ENCODE peak calls at places on chromosomes 16 and 17, in five cellular contexts. H, M, S, A and E are unnamed samples.

GRCh38 chr17:50155115-50155819 is 4.8 kb upstream of the PPP1R9B start:
- DNase-seq in M (no peak), A (no peak), H (no peak), S (peak; percentile 50), E (no peak)

GRCh38 chr17:76943781-76944213 is 75.6 kb downstream of the MGAT5B start:
- DNase-seq in A (no peak), H (no peak), S (no peak), M (no peak), E (no peak)

GRCh38 chr16:9797306-9797705 is 384.9 kb downstream of the GRIN2A start:
- DNase-seq in M (no peak), H (peak; percentile 63), S (no peak), A (no peak), E (no peak)

GRCh38 chr17:64938925-64939474 is 19.7 kb upstream of the LRRC37A3 start:
- DNase-seq in M (peak; percentile 85), A (peak; percentile 88), H (peak; percentile 67), S (peak; percentile 37), E (no peak)

GRCh38 chr17:32265192-32265895 is at the start of gene RHBDL3:
- DNase-seq in H (no peak), M (no peak), S (no peak), A (no peak), E (no peak)

GRCh38 chr16:12602811-12603698 is 200.6 kb downstream of the CPPED1 start:
- DNase-seq in A (peak; percentile 7), M (no peak), S (no peak), H (no peak), E (no peak)

GRCh38 chr17:76540381-76541300 is 797 bp downstream of the PRCD start:
- DNase-seq in M (peak; percentile 88), S (peak; percentile 98), A (peak; percentile 100), H (peak; percentile 90), E (peak; percentile 87)

GRCh38 chr17:75517277-75517865 is 1.0 kb downstream of the TSEN54 start:
- DNase-seq in H (no peak), S (peak; percentile 9), A (peak; percentile 71), M (no peak), E (no peak)

GRCh38 chr17:61316633-61317032 is 83.0 kb upstream of the TBX2 start:
- DNase-seq in M (no peak), H (no peak), A (no peak), S (no peak), E (no peak)

GRCh38 chr16:52812945-52813556 is 239.6 kb downstream of the CHD9NB start:
- DNase-seq in A (no peak), H (peak; percentile 66), S (peak; percentile 57), M (no peak), E (no peak)

GRCh38 chr17:32536736-32537646 is 50.2 kb downstream of the CDK5R1 start:
- DNase-seq in S (peak; percentile 88), M (no peak), H (peak; percentile 9), A (no peak), E (no peak)

GRCh38 chr16:55868980-55869379 is 6.2 kb downstream of the CES5A start:
- DNase-seq in H (no peak), A (no peak), M (no peak), S (no peak), E (no peak)

GRCh38 chr16:76531236-76531635 is 254.0 kb downstream of the CNTNAP4 start:
- DNase-seq in H (no peak), M (no peak), S (no peak), A (no peak), E (no peak)

GRCh38 chr17:76539631-76540271 is at the start of gene PRCD:
- DNase-seq in M (no peak), H (no peak), S (peak; percentile 34), A (peak; percentile 58), E (no peak)

GRCh38 chr16:23907457-23907902 is 71.7 kb downstream of the PRKCB start:
- DNase-seq in H (no peak), S (no peak), A (no peak), M (no peak), E (no peak)

GRCh38 chr16:85750827-85751641 is at the start of gene C16orf74:
- DNase-seq in H (peak; percentile 82), S (peak; percentile 57), A (no peak), M (no peak), E (no peak)

GRCh38 chr16:49356728-49357488 is 16.7 kb upstream of the C16orf78 start:
- DNase-seq in S (no peak), A (no peak), H (no peak), M (no peak), E (no peak)

GRCh38 chr17:6548578-6549330 is 7.6 kb downstream of the PITPNM3 start:
- DNase-seq in A (no peak), S (no peak), M (no peak), H (no peak), E (no peak)

GRCh38 chr17:58710948-58711552 is 18.6 kb downstream of the RAD51C start:
- DNase-seq in M (peak; percentile 54), H (peak; percentile 91), S (peak; percentile 60), A (no peak), E (peak; percentile 46)

GRCh38 chr16:53429221-53429943 is 4.9 kb upstream of the RBL2 start:
- DNase-seq in H (peak; percentile 92), A (no peak), S (peak; percentile 79), M (no peak), E (no peak)

GRCh38 chr16:72474511-72475123 is 302.7 kb upstream of the PMFBP1 start:
- DNase-seq in A (no peak), M (no peak), S (peak; percentile 91), H (peak; percentile 19), E (no peak)

GRCh38 chr17:65170839-65171238 is 33.7 kb downstream of the RGS9 start:
- DNase-seq in A (no peak), M (no peak), S (peak; percentile 60), H (no peak), E (no peak)

GRCh38 chr17:77498875-77499698 is 358.3 kb downstream of the SEC14L1 start:
- DNase-seq in A (no peak), H (no peak), S (no peak), M (no peak), E (no peak)

DNA sequence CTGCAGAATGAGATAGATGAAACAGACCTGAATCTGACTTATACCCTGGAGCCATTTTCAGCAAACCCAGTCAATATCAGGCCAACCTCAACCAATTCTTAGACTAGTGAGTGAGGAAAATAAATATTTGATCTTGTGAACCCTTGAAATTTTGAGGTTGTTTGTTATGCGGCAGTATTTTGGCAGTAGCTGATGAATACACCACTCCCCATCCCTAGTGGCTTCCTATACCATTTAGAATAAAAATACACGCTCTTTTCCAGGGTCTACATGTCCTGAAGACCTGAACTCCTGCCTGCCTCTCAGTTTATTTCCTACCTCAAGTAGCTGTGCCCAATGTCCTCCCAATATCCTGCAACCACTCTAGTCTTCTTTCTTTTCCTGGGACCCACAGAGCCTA is 647.3 kb downstream of the WWOX start:
- DNase-seq in M (no peak), S (no peak), H (no peak), A (no peak), E (no peak)
- H2BK12ac ChIP-seq in M (no peak overlapping the region), S (no peak overlapping the region), H (no peak overlapping the region), A (no peak overlapping the region), E (no peak overlapping the region)

DNA sequence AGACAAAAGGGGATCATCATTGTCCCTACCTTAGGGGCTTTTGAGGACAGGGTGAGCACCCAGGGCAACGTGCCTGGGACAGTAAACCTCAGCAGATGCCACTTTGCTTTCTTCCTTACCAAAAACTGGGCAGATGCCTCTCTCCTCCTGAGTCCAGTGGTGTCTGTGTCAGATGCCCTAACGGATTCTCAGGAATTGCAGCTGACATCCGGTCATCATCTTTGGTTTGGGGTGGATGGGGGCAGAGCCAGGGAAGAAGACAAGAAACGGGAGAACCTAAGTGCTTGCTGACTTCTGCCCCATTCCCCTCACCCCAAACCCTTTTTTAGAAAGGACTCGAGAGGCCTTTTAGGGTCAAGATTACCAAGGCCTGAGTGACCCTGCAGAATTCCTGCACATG is 187.5 kb downstream of the MSI2 start:
- DNase-seq in S (no peak), A (no peak), M (no peak), H (no peak), E (no peak)
- H3K9ac ChIP-seq in S (no peak overlapping the region), A (no peak overlapping the region), M (no peak overlapping the region), H (no peak overlapping the region), E (no peak overlapping the region)

GRCh38 chr16:79869304-79870015 is 268.9 kb upstream of the MAF start:
- DNase-seq in S (no peak), A (no peak), H (no peak), M (no peak), E (no peak)
- H2BK12ac ChIP-seq in S (no peak overlapping the region), A (no peak overlapping the region), H (no peak overlapping the region), M (no peak overlapping the region), E (no peak overlapping the region)

DNA sequence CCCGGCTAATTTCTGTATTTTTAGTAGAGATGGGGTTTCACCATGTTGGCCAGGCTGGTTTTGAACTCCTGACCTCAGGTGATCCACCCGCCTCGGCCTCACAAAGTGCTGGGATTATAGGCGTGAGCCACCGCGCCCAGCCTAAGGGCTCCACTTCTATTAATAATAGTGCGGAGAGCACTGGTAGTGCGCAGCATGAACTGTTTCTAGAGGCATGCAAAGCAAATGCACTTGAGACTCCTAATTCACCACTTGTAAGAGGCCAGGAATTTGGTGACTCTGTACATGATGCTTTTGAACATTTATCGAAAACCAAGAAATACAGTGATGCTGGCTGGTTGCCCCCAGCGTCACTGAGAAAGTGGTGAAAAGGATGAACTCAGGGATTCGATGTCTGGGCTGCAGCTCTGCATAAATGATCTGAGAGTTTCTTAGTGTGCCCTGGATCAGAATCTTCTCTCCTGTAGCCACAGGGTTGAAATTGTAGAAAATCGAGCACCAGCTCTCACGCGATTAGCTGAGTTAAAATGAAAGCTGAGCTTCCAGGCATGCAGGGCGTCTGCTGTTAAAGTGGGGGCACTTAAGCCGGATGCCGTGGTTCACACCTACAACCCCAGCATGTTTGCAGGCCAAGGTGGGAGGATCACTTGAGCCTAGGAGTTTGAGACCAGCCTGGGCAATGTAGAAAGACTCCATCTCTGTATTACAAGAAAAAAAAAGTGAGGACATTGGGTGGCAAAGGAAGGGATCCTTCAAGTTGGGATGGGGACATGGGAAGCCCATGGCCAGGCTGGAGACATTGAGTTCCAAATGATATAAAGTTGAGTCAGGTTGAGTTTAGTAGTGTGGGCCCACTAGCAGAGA is 4.8 kb downstream of the RNF213 start:
- DNase-seq in M (no peak), H (no peak), A (no peak), S (no peak), E (no peak)
- H3K9ac ChIP-seq in M (no peak overlapping the region), H (no peak overlapping the region), A (no peak overlapping the region), S (no peak overlapping the region), E (no peak overlapping the region)

GRCh38 chr16:83835972-83836566 is 28.3 kb downstream of the HSBP1 start:
- DNase-seq in M (no peak), A (no peak), S (peak; percentile 83), H (no peak), E (no peak)
- H2BK12ac ChIP-seq in M (no peak overlapping the region), A (no peak overlapping the region), S (no peak overlapping the region), H (no peak overlapping the region), E (no peak overlapping the region)